ENCODE peak calls at places on chromosome 20, in six cellular contexts. P is CD8-positive, alpha-beta T cell; N is glutamatergic neuron; Z is esophagus squamous epithelium; D is cardiac fibroblast; A is brain microvascular endothelial cell. Q is an unnamed sample.

GRCh38 chr20:34904202-34904621 is 27.8 kb downstream of the ACSS2 start:
- DNase-seq in P (no peak), N (no peak), Z (no peak), D (no peak), A (no peak), Q (no peak)

GRCh38 chr20:11205769-11206362 is 532.1 kb upstream of the JAG1 start:
- DNase-seq in P (no peak), N (no peak), Z (no peak), D (no peak), A (no peak), Q (no peak)

GRCh38 chr20:2984956-2985661 is 58.3 kb upstream of the GNRH2 start:
- DNase-seq in P (no peak), N (no peak), Z (no peak), D (peak), A (peak), Q (no peak)

GRCh38 chr20:22795897-22796296 is 211.5 kb upstream of the FOXA2 start:
- DNase-seq in P (no peak), N (no peak), Z (no peak), D (peak), A (peak), Q (no peak)

GRCh38 chr20:555933-556332 is 12.3 kb upstream of the CSNK2A1 start:
- DNase-seq in P (no peak), N (no peak), Z (no peak), D (no peak), A (no peak), Q (no peak)

GRCh38 chr20:39876974-39877615 is 811.9 kb downstream of the MAFB start:
- DNase-seq in P (no peak), N (no peak), Z (no peak), D (no peak), A (no peak), Q (no peak)

GRCh38 chr20:63578224-63579016 is 4.4 kb upstream of the HELZ2 start:
- DNase-seq in P (no peak), N (no peak), Z (no peak), D (no peak), A (no peak), Q (no peak)

GRCh38 chr20:63702751-63703470 is 4.9 kb downstream of the ARFRP1 start:
- DNase-seq in P (no peak), N (no peak), Z (no peak), D (no peak), A (no peak), Q (no peak)

GRCh38 chr20:52003976-52004375 is 187.6 kb downstream of the ZFP64 start:
- DNase-seq in P (no peak), N (no peak), Z (no peak), D (no peak), A (no peak), Q (no peak)

GRCh38 chr20:36384022-36384619 is 78.0 kb downstream of the DLGAP4 start:
- DNase-seq in P (peak), N (no peak), Z (no peak), D (peak), A (peak), Q (peak)

GRCh38 chr20:50142812-50143211 is 10.7 kb downstream of the PEDS1 start:
- DNase-seq in P (no peak), N (no peak), Z (no peak), D (no peak), A (no peak), Q (no peak)

GRCh38 chr20:52166150-52166549 is 25.4 kb downstream of the ZFP64 start:
- DNase-seq in P (no peak), N (no peak), Z (no peak), D (no peak), A (no peak), Q (no peak)

GRCh38 chr20:34663213-34663943 is 13.5 kb downstream of the PIGU start:
- DNase-seq in P (no peak), N (no peak), Z (no peak), D (no peak), A (peak), Q (no peak)

DNA sequence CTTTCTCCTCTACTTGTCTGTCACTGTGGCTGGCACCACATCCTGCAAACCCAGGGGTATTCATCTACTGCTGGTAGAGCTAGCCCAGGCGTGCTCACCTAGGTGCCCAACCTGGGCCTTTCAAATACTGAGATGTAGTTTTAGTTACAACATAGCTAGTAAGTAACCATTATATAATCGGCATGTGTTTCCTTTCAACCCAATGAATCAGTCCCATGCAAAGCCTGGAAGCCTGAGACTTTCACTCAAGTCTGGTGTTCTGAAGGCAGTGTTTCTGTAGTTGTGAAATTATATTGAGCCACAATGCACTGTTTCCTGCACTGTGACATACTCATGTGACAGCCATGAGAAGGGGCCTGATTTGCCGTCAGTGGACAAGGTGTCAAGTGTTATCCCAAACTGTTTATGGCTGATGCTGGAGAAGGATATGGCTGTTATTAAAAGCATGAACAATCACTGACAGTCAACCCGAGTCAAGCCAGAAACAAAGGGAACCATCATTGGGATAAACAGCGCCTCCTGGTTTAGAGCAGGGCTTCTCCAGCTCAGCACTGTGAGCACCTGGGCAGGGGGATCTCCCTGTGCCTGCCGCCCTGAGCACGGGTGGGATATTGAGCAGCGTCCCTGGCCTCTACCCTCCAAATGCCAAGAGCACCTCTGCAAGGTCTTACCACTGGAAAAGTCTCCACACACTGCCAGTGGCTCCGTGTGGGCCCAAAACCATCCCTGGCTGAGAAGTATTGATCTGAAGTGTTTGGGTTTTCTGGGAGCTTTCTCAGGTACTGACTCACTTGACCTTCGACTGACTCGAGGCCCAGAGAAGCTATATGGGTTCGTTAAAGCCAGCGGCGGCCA is 1.6 kb downstream of the PSMA7 start:
- DNase-seq in P (peak), N (no peak), Z (no peak), D (peak), A (no peak), Q (no peak)
- TF ChIP-seq CTCF in P (no peak), N (no peak), Z (peak), D (peak), A (peak), Q (peak)

GRCh38 chr20:53652090-53652858 is 58.6 kb upstream of the ZNF217 start:
- DNase-seq in P (no peak), N (no peak), Z (no peak), D (peak), A (no peak), Q (no peak)
- TF ChIP-seq CTCF in P (no peak), N (no peak), Z (no peak), D (no peak), A (no peak), Q (no peak)

GRCh38 chr20:43968341-43968740 is 53.7 kb downstream of the TOX2 start:
- DNase-seq in P (no peak), N (no peak), Z (no peak), D (no peak), A (no peak), Q (no peak)
- TF ChIP-seq CTCF in P (no peak), N (no peak), Z (no peak), D (no peak), A (no peak), Q (no peak)

GRCh38 chr20:41444821-41445220 is 78.2 kb upstream of the EMILIN3 start:
- DNase-seq in P (no peak), N (no peak), Z (no peak), D (no peak), A (no peak), Q (no peak)

GRCh38 chr20:41446471-41446870 is 79.9 kb upstream of the EMILIN3 start:
- DNase-seq in P (no peak), N (no peak), Z (no peak), D (no peak), A (no peak), Q (no peak)

GRCh38 chr20:41443667-41444066 is 77.0 kb upstream of the EMILIN3 start:
- DNase-seq in P (no peak), N (no peak), Z (no peak), D (no peak), A (no peak), Q (no peak)

GRCh38 chr20:41452226-41452625 is 85.6 kb upstream of the EMILIN3 start:
- DNase-seq in P (no peak), N (no peak), Z (no peak), D (no peak), A (no peak), Q (no peak)

GRCh38 chr20:41447026-41447425 is 80.4 kb upstream of the EMILIN3 start:
- DNase-seq in P (no peak), N (no peak), Z (no peak), D (no peak), A (no peak), Q (no peak)
- TF ChIP-seq CTCF in P (no peak), N (no peak), Z (no peak), D (no peak), A (no peak), Q (no peak)

GRCh38 chr20:48728042-48728837 is 99.6 kb downstream of the PREX1 start:
- DNase-seq in P (no peak), N (no peak), Z (no peak), D (no peak), A (no peak), Q (no peak)
- TF ChIP-seq CTCF in P (no peak), N (no peak), Z (no peak), D (no peak), A (no peak), Q (no peak)

GRCh38 chr20:38222923-38223742 is 37.4 kb downstream of the KIAA1755 start:
- DNase-seq in P (no peak), N (no peak), Z (no peak), D (no peak), A (no peak), Q (no peak)
- TF ChIP-seq CTCF in P (no peak), N (no peak), Z (peak), D (no peak), A (no peak), Q (no peak)

DNA sequence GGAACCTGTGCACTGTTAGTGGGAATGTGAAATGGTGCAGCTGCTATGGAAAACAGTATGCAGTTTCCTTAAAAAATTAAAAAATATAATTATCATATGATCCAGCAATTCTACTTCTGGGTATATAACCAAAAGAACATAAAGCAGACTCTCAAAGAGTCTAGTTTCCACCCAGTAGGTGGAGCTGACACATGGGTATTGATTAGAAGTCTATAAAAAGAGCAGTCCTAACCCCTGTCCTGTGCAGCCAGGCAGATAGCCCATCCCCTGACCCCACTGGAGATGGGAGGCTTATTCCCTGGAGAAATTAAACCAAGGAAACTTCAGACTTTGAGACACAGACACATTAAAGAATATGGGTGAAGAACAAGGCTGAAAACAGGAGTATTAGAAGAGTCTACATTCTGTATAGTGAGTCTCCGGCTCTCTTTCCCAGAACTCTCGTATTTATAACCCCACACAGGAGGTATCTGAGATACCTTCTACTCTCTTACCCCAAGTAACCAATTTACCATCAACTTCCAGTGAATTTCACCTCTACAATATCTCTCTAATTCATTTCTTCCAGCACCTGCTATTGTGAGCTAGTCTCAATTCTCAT is 92.3 kb downstream of the SEL1L2 start:
- DNase-seq in P (no peak), N (no peak), Z (no peak), D (no peak), A (no peak), Q (no peak)
- TF ChIP-seq CTCF in P (no peak), N (no peak), Z (no peak), D (no peak), A (peak), Q (peak)

GRCh38 chr20:9506964-9507369 is 7.4 kb upstream of the LAMP5 start:
- DNase-seq in P (no peak), N (peak), Z (no peak), D (no peak), A (no peak), Q (no peak)

GRCh38 chr20:9500121-9500911 is 14.1 kb upstream of the LAMP5 start:
- DNase-seq in P (no peak), N (no peak), Z (no peak), D (no peak), A (no peak), Q (no peak)

GRCh38 chr20:9506337-9506821 is 8.0 kb upstream of the LAMP5 start:
- DNase-seq in P (no peak), N (peak), Z (no peak), D (no peak), A (no peak), Q (no peak)

GRCh38 chr20:9501473-9501872 is 12.9 kb upstream of the LAMP5 start:
- DNase-seq in P (no peak), N (no peak), Z (no peak), D (no peak), A (no peak), Q (no peak)

DNA sequence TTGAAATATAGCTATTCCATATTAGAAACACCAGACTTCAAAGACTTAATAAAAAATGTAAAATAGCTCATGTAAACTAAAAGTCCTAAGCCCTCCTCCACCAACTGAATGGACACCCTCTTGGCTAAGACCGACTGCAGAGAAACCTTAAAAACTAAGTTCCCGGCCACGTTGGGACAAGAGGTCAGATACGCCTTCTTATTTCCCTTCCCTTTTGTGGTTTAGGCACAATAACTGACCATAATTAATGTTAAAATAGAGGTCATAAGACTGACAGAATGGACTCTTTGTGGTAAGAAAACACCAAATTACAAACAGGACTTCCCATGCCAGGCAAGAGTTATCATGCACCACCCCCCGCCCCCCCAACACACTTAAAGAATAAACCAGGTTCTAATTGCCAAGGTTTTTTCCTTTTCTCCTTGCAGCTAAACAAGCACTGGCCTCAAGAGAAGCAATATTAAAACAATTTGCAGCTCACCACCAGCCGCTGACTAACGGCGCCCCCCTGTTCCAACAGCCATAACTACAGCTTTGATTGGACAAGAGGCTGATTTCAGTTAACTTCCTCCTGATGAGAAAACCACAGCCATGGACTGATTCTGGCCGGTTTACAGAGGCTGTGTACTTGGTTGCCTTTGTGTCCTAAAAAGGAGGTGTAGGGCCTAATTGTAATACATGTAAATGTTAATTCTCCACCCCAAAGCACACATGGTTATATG is 10.7 kb upstream of the LAMP5 start:
- DNase-seq in P (no peak), N (peak), Z (no peak), D (no peak), A (peak), Q (no peak)
- TF ChIP-seq CTCF in P (no peak), N (no peak), Z (no peak), D (no peak), A (peak), Q (no peak)

Q was measured in LNCaP clone FGC.